ENCODE peak calls at places on chromosomes 5 and 9, in four cellular contexts. One of them, this sample, is unnamed.

GRCh38 chr5:147361441-147362175 is 126.8 kb downstream of the STK32A start:
- ATAC-seq in heart left ventricle: no peak
- ATAC-seq in HepG2: no peak
- ATAC-seq in K562: no peak
- ATAC-seq in this sample: no peak

GRCh38 chr9:75653335-75653734 is 237.1 kb upstream of the PCSK5 start:
- ATAC-seq in heart left ventricle: no peak
- ATAC-seq in HepG2: no peak
- ATAC-seq in K562: no peak
- ATAC-seq in this sample: no peak

GRCh38 chr5:160979356-160979755 is 127.3 kb upstream of the ATP10B start:
- ATAC-seq in heart left ventricle: no peak
- ATAC-seq in HepG2: no peak
- ATAC-seq in K562: no peak
- ATAC-seq in this sample: no peak

GRCh38 chr5:138354926-138355378 is 2.5 kb downstream of the KDM3B start:
- ATAC-seq in heart left ventricle: peak; percentile 20
- ATAC-seq in HepG2: peak; percentile 67
- ATAC-seq in K562: peak; percentile 79
- ATAC-seq in this sample: no peak

GRCh38 chr5:5755888-5756287 is 333.4 kb downstream of the ICE1 start:
- ATAC-seq in heart left ventricle: no peak
- ATAC-seq in HepG2: no peak
- ATAC-seq in K562: no peak
- ATAC-seq in this sample: no peak

GRCh38 chr5:5252106-5252505 is 112.0 kb downstream of the ADAMTS16 start:
- ATAC-seq in heart left ventricle: no peak
- ATAC-seq in HepG2: no peak
- ATAC-seq in K562: no peak
- ATAC-seq in this sample: no peak

GRCh38 chr5:998276-998974 is 10.2 kb upstream of the NKD2 start:
- ATAC-seq in heart left ventricle: no peak
- ATAC-seq in HepG2: no peak
- ATAC-seq in K562: no peak
- ATAC-seq in this sample: no peak

GRCh38 chr9:137243626-137244485 is 2.8 kb downstream of the TUBB4B start:
- ATAC-seq in heart left ventricle: no peak
- ATAC-seq in HepG2: peak; percentile 0
- ATAC-seq in K562: peak; percentile 8
- ATAC-seq in this sample: no peak

GRCh38 chr5:33936381-33937016 is at the start of gene RXFP3:
- ATAC-seq in heart left ventricle: peak; percentile 42
- ATAC-seq in HepG2: no peak
- ATAC-seq in K562: peak; percentile 13
- ATAC-seq in this sample: peak; percentile 3

GRCh38 chr9:131668057-131668438 is 71.8 kb downstream of the RAPGEF1 start:
- ATAC-seq in heart left ventricle: no peak
- ATAC-seq in HepG2: no peak
- ATAC-seq in K562: no peak
- ATAC-seq in this sample: no peak

GRCh38 chr5:173204185-173204979 is 30.6 kb downstream of the NKX2-5 start:
- ATAC-seq in heart left ventricle: no peak
- ATAC-seq in HepG2: no peak
- ATAC-seq in K562: peak; percentile 66
- ATAC-seq in this sample: no peak

GRCh38 chr5:124697912-124698690 is 48.3 kb downstream of the ZNF608 start:
- ATAC-seq in heart left ventricle: peak; percentile 75
- ATAC-seq in HepG2: no peak
- ATAC-seq in K562: no peak
- ATAC-seq in this sample: peak; percentile 68

GRCh38 chr5:105680858-105681257 is 1989.9 kb downstream of the EFNA5 start:
- ATAC-seq in heart left ventricle: no peak
- ATAC-seq in HepG2: no peak
- ATAC-seq in K562: no peak
- ATAC-seq in this sample: no peak

GRCh38 chr9:137971477-137972138 is 94.0 kb downstream of the CACNA1B start:
- ATAC-seq in heart left ventricle: no peak
- ATAC-seq in HepG2: no peak
- ATAC-seq in K562: no peak
- ATAC-seq in this sample: no peak

GRCh38 chr5:89276566-89277305 is 393.8 kb upstream of the MEF2C start:
- ATAC-seq in heart left ventricle: no peak
- ATAC-seq in HepG2: no peak
- ATAC-seq in K562: no peak
- ATAC-seq in this sample: no peak
- H3K27ac ChIP-seq in heart left ventricle: no peak overlapping the region
- H3K27ac ChIP-seq in HepG2: no peak overlapping the region
- H3K27ac ChIP-seq in K562: no peak overlapping the region
- H3K27ac ChIP-seq in this sample: no peak overlapping the region

DNA sequence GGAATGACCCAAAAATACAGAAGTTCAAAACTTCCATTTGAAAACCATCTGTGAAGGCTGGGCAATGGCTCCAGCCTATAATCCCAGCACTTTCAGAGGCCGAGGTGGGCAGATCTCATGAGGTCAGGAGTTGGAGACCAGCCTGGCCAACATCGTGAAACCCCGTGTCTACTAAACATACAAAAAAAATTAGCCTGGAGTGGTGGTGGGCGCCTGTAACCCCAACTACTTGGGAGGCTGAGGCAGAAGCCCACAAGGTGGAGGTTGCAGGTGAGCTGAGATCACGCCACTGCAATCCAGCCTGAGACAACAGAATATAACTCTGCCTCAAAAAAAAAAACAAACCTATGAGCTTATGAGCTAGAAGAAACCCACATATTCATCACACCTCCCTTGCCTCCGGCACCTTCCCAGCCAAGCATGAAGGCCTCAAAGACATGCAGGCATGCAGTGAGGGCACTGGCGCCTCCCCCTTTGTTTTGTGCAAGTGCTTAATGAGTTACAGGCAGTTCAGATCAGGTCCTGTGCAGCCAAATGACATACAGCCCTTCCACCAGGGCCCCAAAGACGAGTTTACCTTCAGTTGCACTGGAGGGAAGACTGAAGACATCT is 9.9 kb downstream of the HNRNPH1 start:
- ATAC-seq in heart left ventricle: no peak
- ATAC-seq in HepG2: no peak
- ATAC-seq in K562: peak; percentile 22
- ATAC-seq in this sample: no peak
- TF ChIP-seq POLR2A in heart left ventricle: no peak
- TF ChIP-seq POLR2A in HepG2: peak; percentile 77
- TF ChIP-seq POLR2A in K562: peak; percentile 79
- TF ChIP-seq POLR2A in this sample: no peak

GRCh38 chr5:112917453-112918005 is 4.5 kb downstream of the REEP5 start:
- ATAC-seq in heart left ventricle: no peak
- ATAC-seq in HepG2: no peak
- ATAC-seq in K562: peak; percentile 15
- ATAC-seq in this sample: no peak
- TF ChIP-seq CTCF in heart left ventricle: no peak
- TF ChIP-seq CTCF in HepG2: peak; percentile 50
- TF ChIP-seq CTCF in K562: peak; percentile 69
- TF ChIP-seq CTCF in this sample: no peak

DNA sequence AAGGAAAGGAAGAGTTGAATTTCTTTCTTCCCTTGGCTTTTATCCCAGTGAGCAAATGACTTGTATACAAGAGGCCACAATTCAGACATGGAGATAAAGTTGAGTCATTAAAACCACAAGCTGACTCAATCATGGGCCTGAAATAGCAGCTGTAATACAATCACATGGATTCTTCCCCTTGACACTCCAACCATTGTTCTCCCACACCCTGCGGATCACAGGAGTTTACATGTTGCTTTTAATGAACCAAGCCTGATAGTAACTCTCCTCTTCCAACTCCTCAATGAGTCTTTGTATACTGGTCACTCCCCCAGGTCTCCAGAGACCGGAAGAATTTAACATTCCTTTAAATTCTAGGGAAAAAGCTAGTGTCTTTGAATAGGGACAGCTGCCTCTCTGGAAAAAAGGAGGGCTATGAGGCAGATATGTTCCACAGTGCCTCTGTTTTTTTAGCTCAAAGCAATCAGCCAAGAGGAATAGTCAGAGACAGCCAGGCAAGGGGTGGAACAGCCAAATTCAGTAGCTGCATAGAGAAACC is 32.4 kb downstream of the PCDHGC5 start:
- ATAC-seq in heart left ventricle: peak; percentile 87
- ATAC-seq in HepG2: no peak
- ATAC-seq in K562: peak; percentile 15
- ATAC-seq in this sample: peak; percentile 54
- H3K27ac ChIP-seq in heart left ventricle: peak overlapping the region; percentile 86
- H3K27ac ChIP-seq in HepG2: peak overlapping the region; percentile 54
- H3K27ac ChIP-seq in K562: peak overlapping the region; percentile 32
- H3K27ac ChIP-seq in this sample: peak overlapping the region; percentile 37

GRCh38 chr5:179836225-179837019 is 15.7 kb downstream of the SQSTM1 start:
- ATAC-seq in heart left ventricle: peak; percentile 21
- ATAC-seq in HepG2: peak; percentile 8
- ATAC-seq in K562: peak; percentile 65
- ATAC-seq in this sample: peak; percentile 35
- TF ChIP-seq POLR2A in heart left ventricle: no peak
- TF ChIP-seq POLR2A in HepG2: no peak
- TF ChIP-seq POLR2A in K562: peak; percentile 73
- TF ChIP-seq POLR2A in this sample: no peak

GRCh38 chr9:34253460-34253837 is 74.6 kb downstream of the UBAP1 start:
- ATAC-seq in heart left ventricle: peak; percentile 85
- ATAC-seq in HepG2: peak; percentile 24
- ATAC-seq in K562: peak; percentile 49
- ATAC-seq in this sample: peak; percentile 52
- TF ChIP-seq CTCF in heart left ventricle: peak; percentile 28
- TF ChIP-seq CTCF in HepG2: peak; percentile 48
- TF ChIP-seq CTCF in K562: peak; percentile 8
- TF ChIP-seq CTCF in this sample: peak; percentile 65

DNA sequence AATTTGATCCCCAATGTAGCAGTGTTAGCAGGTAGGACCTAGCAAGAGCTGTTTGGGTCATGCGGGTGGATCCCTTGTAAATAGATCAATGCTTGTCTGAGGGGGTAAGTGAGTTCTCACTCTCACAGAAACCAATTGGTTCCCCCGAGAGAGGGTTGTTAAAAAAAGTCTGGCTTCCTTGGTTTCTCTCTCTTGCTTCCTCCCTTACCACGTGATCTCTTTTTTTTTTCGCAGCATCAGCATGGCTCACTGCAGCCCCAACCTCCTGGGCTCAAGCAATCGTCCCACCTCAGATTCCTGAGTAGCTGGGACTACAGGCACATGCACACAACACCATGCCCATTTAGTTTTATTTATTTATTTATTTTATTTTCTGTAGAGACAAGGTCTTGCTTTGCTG is 26.4 kb downstream of the RAPGEF6 start:
- ATAC-seq in heart left ventricle: no peak
- ATAC-seq in HepG2: no peak
- ATAC-seq in K562: no peak
- ATAC-seq in this sample: no peak
- H3K27ac ChIP-seq in heart left ventricle: no peak overlapping the region
- H3K27ac ChIP-seq in HepG2: peak overlapping the region; percentile 94
- H3K27ac ChIP-seq in K562: peak overlapping the region; percentile 18
- H3K27ac ChIP-seq in this sample: no peak overlapping the region

GRCh38 chr9:97473717-97474116 is 27.7 kb upstream of the TMOD1 start:
- ATAC-seq in heart left ventricle: peak; percentile 53
- ATAC-seq in HepG2: no peak
- ATAC-seq in K562: no peak
- ATAC-seq in this sample: no peak

GRCh38 chr9:97474373-97474925 is 27.0 kb upstream of the TMOD1 start:
- ATAC-seq in heart left ventricle: no peak
- ATAC-seq in HepG2: no peak
- ATAC-seq in K562: no peak
- ATAC-seq in this sample: no peak

GRCh38 chr9:97468658-97469448 is 32.6 kb upstream of the TMOD1 start:
- ATAC-seq in heart left ventricle: peak; percentile 98
- ATAC-seq in HepG2: peak; percentile 100
- ATAC-seq in K562: peak; percentile 100
- ATAC-seq in this sample: peak; percentile 97

GRCh38 chr9:97475079-97475478 is 26.4 kb upstream of the TMOD1 start:
- ATAC-seq in heart left ventricle: no peak
- ATAC-seq in HepG2: no peak
- ATAC-seq in K562: no peak
- ATAC-seq in this sample: no peak

DNA sequence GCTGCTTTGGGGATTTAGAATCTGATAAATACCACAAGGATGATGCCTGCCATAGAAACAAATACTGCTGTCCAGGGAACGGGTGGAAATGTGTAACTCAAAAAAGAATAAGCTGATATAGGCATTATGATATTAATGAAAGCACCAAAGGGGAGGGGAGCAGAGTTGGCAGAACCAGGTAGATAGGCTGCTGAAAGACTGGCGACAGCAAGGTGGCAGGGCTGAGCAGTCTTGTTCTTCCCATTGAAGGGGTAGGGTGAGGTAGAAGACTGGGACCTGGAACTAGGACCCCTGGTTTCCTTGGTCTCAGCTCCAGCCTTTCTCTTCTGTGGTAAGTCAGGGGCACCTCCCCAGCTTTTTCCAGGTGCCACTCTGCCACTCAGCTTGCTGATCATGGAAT is 31.4 kb upstream of the TMOD1 start:
- ATAC-seq in heart left ventricle: peak; percentile 48
- ATAC-seq in HepG2: no peak
- ATAC-seq in K562: peak; percentile 35
- ATAC-seq in this sample: no peak
- TF ChIP-seq POLR2A in heart left ventricle: no peak
- TF ChIP-seq POLR2A in HepG2: no peak
- TF ChIP-seq POLR2A in K562: no peak
- TF ChIP-seq POLR2A in this sample: no peak

GRCh38 chr5:61933787-61934626 is 372.0 kb upstream of the KIF2A start:
- ATAC-seq in heart left ventricle: peak; percentile 66
- ATAC-seq in HepG2: peak; percentile 87
- ATAC-seq in K562: peak; percentile 75
- ATAC-seq in this sample: no peak
- TF ChIP-seq CTCF in heart left ventricle: peak; percentile 68
- TF ChIP-seq CTCF in HepG2: peak; percentile 72
- TF ChIP-seq CTCF in K562: peak; percentile 55
- TF ChIP-seq CTCF in this sample: peak; percentile 60

This sample was measured in gastroesophageal sphincter.